ENCODE peak calls at places on chromosomes 13 and 19, in five cellular contexts. I is ovary, S is lower leg skin, U is H54, A is A549. Z is an unnamed sample.

GRCh38 chr13:36385471-36385870 is 39.3 kb upstream of the SPART start:
- DNase-seq in A (no peak), I (no peak), U (no peak), S (no peak), Z (no peak)

GRCh38 chr13:44715287-44716224 is 139.4 kb upstream of the TSC22D1 start:
- DNase-seq in S (no peak), I (no peak), U (no peak), A (no peak), Z (peak; percentile 30)

GRCh38 chr19:5943623-5944022 is 29.6 kb downstream of the CAPS start:
- DNase-seq in U (no peak), I (no peak), S (no peak), A (no peak), Z (no peak)

GRCh38 chr13:75993823-75994222 is 357.7 kb downstream of the LMO7 start:
- DNase-seq in U (no peak), I (no peak), S (no peak), A (peak; percentile 18), Z (no peak)

GRCh38 chr19:30171138-30171635 is 201.0 kb upstream of the ZNF536 start:
- DNase-seq in S (no peak), I (no peak), A (no peak), U (no peak), Z (no peak)

GRCh38 chr19:8459520-8460260 is 14.9 kb downstream of the HNRNPM start:
- DNase-seq in A (peak; percentile 52), S (no peak), I (no peak), U (no peak), Z (no peak)

GRCh38 chr13:75960538-75960994 is 324.4 kb downstream of the LMO7 start:
- DNase-seq in U (no peak), S (no peak), I (no peak), A (no peak), Z (no peak)

GRCh38 chr19:4357921-4358326 is 14.6 kb downstream of the MPND start:
- DNase-seq in I (no peak), U (no peak), S (no peak), A (no peak), Z (no peak)

GRCh38 chr19:17448190-17448967 is at the start of gene TMEM221:
- DNase-seq in A (peak; percentile 66), S (no peak), I (peak; percentile 82), U (no peak), Z (peak; percentile 16)

GRCh38 chr19:7904074-7905020 is 670 bp downstream of the MAP2K7 start:
- DNase-seq in A (no peak), S (peak; percentile 55), U (no peak), I (peak; percentile 82), Z (no peak)

GRCh38 chr13:95235199-95235726 is 66.0 kb downstream of the ABCC4 start:
- DNase-seq in U (no peak), S (no peak), A (no peak), I (no peak), Z (no peak)

GRCh38 chr19:28242317-28242927 is 970.5 kb downstream of the UQCRFS1 start:
- DNase-seq in S (no peak), U (peak; percentile 31), A (peak; percentile 50), I (no peak), Z (no peak)

GRCh38 chr13:50365683-50366391 is 350.6 kb downstream of the KCNRG start:
- DNase-seq in I (no peak), S (no peak), A (peak; percentile 59), U (no peak), Z (no peak)

GRCh38 chr19:11140896-11141295 is 14.7 kb downstream of the SPC24 start:
- DNase-seq in I (no peak), U (no peak), S (no peak), A (no peak), Z (no peak)

GRCh38 chr13:79225487-79226232 is 180.4 kb downstream of the RBM26 start:
- DNase-seq in U (no peak), S (no peak), I (no peak), A (peak; percentile 3), Z (no peak)

GRCh38 chr19:42295831-42296525 is 6.0 kb upstream of the PRR19 start:
- DNase-seq in U (peak; percentile 81), I (peak; percentile 88), A (peak; percentile 86), S (peak; percentile 83), Z (peak; percentile 95)

GRCh38 chr19:6654347-6655310 is 15.3 kb downstream of the TNFSF14 start:
- DNase-seq in A (no peak), I (no peak), S (no peak), U (no peak), Z (no peak)

GRCh38 chr19:55005684-55006488 is 32.2 kb downstream of the GP6 start:
- DNase-seq in I (no peak), S (peak; percentile 17), U (peak; percentile 60), A (peak; percentile 96), Z (peak; percentile 26)

GRCh38 chr13:57311009-57311586 is 144.1 kb downstream of the PRR20E start:
- DNase-seq in I (no peak), S (no peak), A (no peak), U (no peak), Z (no peak)

GRCh38 chr13:77876176-77876575 is 42.5 kb downstream of the EDNRB start:
- DNase-seq in A (no peak), I (no peak), U (no peak), S (no peak), Z (no peak)

GRCh38 chr13:77874406-77874805 is 44.2 kb downstream of the EDNRB start:
- DNase-seq in A (no peak), U (no peak), I (no peak), S (no peak), Z (no peak)

GRCh38 chr13:77868717-77869116 is 49.9 kb downstream of the EDNRB start:
- DNase-seq in U (no peak), A (no peak), I (no peak), S (no peak), Z (no peak)

GRCh38 chr13:77871596-77871995 is 47.0 kb downstream of the EDNRB start:
- DNase-seq in A (no peak), S (no peak), U (no peak), I (no peak), Z (no peak)

DNA sequence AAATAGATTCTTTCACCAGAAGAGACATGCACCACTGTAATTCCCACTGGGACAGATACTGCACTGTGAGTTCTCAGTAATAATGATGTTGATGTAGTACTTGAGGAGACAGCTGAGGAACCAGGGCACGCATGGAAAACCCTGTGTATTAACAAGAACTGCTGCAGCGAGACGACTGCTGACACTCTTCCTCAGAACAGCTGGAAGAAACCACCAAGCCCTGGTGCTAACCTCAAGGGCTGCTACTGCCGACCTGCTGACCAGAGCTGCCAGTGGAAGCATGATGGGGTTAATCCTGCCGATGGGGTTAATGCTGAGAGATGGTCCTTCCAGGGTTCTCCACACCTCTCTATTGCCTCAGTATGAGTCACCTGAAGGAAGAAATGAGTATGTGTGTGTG is 45.6 kb downstream of the EDNRB start:
- DNase-seq in I (no peak), A (no peak), U (no peak), S (no peak), Z (no peak)
- TF ChIP-seq POLR2A in I (no peak), A (no peak), U (no peak), S (no peak), Z (no peak)

GRCh38 chr13:32031025-32031814 is at the start of gene FRY:
- DNase-seq in I (peak; percentile 71), S (peak; percentile 32), U (peak; percentile 12), A (peak; percentile 41), Z (peak; percentile 27)
- TF ChIP-seq POLR2A in I (no peak), S (no peak), U (no peak), A (no peak), Z (no peak)

GRCh38 chr19:45097776-45098520 is 5.0 kb downstream of the PPP1R37 start:
- DNase-seq in U (peak; percentile 87), A (peak; percentile 83), S (peak; percentile 61), I (peak; percentile 49), Z (no peak)
- TF ChIP-seq POLR2A in U (no peak), A (no peak), S (no peak), I (no peak), Z (no peak)

GRCh38 chr13:113153810-113154748 is 4.4 kb upstream of the PROZ start:
- DNase-seq in U (peak; percentile 90), S (peak; percentile 68), A (peak; percentile 70), I (peak; percentile 87), Z (peak; percentile 68)
- TF ChIP-seq POLR2A in U (peak; percentile 56), S (peak; percentile 65), A (peak; percentile 67), I (peak; percentile 65), Z (peak; percentile 59)

GRCh38 chr13:114107686-114108081 is 24.7 kb downstream of the RASA3 start:
- DNase-seq in A (no peak), S (no peak), I (peak; percentile 21), U (no peak), Z (no peak)
- TF ChIP-seq POLR2A in A (no peak), S (no peak), I (no peak), U (no peak), Z (no peak)

Z was measured in tibial nerve.